ENCODE peak calls at places on chromosomes 11 and 22, in seven cellular contexts. G, F, X, S, V, M and A are unnamed samples. For H3K4me1, the result is how much of the 10 kb centered on the place peaks cover.

GRCh38 chr11:46387456-46387855 is 4.1 kb downstream of the CHRM4 start:
- DNase-seq in G (no peak), F (no peak), X (no peak), S (no peak), V (no peak), M (no peak), A (no peak)

GRCh38 chr11:86442420-86442819 is 67.7 kb downstream of the CCDC81 start:
- DNase-seq in G (no peak), F (no peak), X (no peak), S (no peak), V (peak), M (no peak), A (no peak)

GRCh38 chr11:1487851-1488574 is 1.4 kb upstream of the MOB2 start:
- DNase-seq in G (no peak), F (no peak), X (no peak), S (no peak), V (no peak), M (no peak), A (no peak)

GRCh38 chr11:61919841-61920631 is 2.7 kb upstream of the RAB3IL1 start:
- DNase-seq in G (no peak), F (no peak), X (no peak), S (no peak), V (no peak), M (no peak), A (peak)

GRCh38 chr11:17014321-17014773 is at the start of gene PLEKHA7:
- DNase-seq in G (peak), F (no peak), X (no peak), S (no peak), V (no peak), M (peak), A (no peak)

GRCh38 chr22:23791737-23792645 is 5.2 kb downstream of the SMARCB1 start:
- DNase-seq in G (no peak), F (no peak), X (no peak), S (no peak), V (no peak), M (no peak), A (no peak)

GRCh38 chr22:29073618-29074275 is 912 bp downstream of the KREMEN1 start:
- DNase-seq in G (peak), F (peak), X (no peak), S (no peak), V (peak), M (no peak), A (no peak)

GRCh38 chr11:116211166-116211565 is 561.6 kb downstream of the BUD13 start:
- DNase-seq in G (no peak), F (no peak), X (no peak), S (no peak), V (no peak), M (no peak), A (no peak)

GRCh38 chr11:94776351-94777321 is 8.5 kb downstream of the AMOTL1 start:
- DNase-seq in G (no peak), F (no peak), X (no peak), S (peak), V (peak), M (peak), A (no peak)

GRCh38 chr11:112834277-112834755 is 126.9 kb upstream of the NCAM1 start:
- DNase-seq in G (no peak), F (no peak), X (no peak), S (no peak), V (peak), M (no peak), A (no peak)

GRCh38 chr11:488992-489391 is 18.1 kb downstream of the RNH1 start:
- DNase-seq in G (no peak), F (no peak), X (no peak), S (no peak), V (no peak), M (no peak), A (no peak)

GRCh38 chr11:60875856-60876485 is 8.6 kb downstream of the ZP1 start:
- DNase-seq in G (peak), F (no peak), X (no peak), S (no peak), V (no peak), M (no peak), A (no peak)

GRCh38 chr11:62370743-62371440 is 33.6 kb downstream of the ASRGL1 start:
- DNase-seq in G (peak), F (no peak), X (peak), S (no peak), V (no peak), M (no peak), A (no peak)

GRCh38 chr11:46675288-46675851 is 25.0 kb downstream of the ARHGAP1 start:
- DNase-seq in G (peak), F (peak), X (no peak), S (no peak), V (peak), M (peak), A (no peak)

GRCh38 chr22:19969141-19969928 is 27.7 kb upstream of the TXNRD2 start:
- DNase-seq in G (no peak), F (no peak), X (no peak), S (no peak), V (no peak), M (no peak), A (no peak)

GRCh38 chr11:17603056-17603825 is 56.2 kb downstream of the OTOG start:
- DNase-seq in G (no peak), F (no peak), X (no peak), S (no peak), V (no peak), M (no peak), A (no peak)

GRCh38 chr11:119115484-119116234 is 5.7 kb upstream of the HINFP start:
- DNase-seq in G (no peak), F (no peak), X (no peak), S (no peak), V (no peak), M (no peak), A (no peak)

GRCh38 chr11:35474677-35475076 is 50.7 kb downstream of the PAMR1 start:
- DNase-seq in G (peak), F (no peak), X (no peak), S (no peak), V (no peak), M (no peak), A (no peak)

GRCh38 chr11:36317992-36318391 is 21.9 kb downstream of the PRR5L start:
- DNase-seq in G (no peak), F (no peak), X (no peak), S (no peak), V (no peak), M (peak), A (no peak)

GRCh38 chr22:19169002-19169946 is 9.3 kb downstream of the SLC25A1 start:
- DNase-seq in G (no peak), F (no peak), X (no peak), S (no peak), V (no peak), M (no peak), A (no peak)

GRCh38 chr22:25853902-25854301 is 111.9 kb downstream of the MYO18B start:
- DNase-seq in G (no peak), F (no peak), X (no peak), S (no peak), V (no peak), M (peak), A (no peak)

GRCh38 chr11:66326261-66327111 is 9.6 kb upstream of the CD248 start:
- DNase-seq in G (no peak), F (no peak), X (no peak), S (no peak), V (peak), M (peak), A (peak)

GRCh38 chr11:93869830-93870229 is 19.4 kb upstream of the VSTM5 start:
- DNase-seq in G (no peak), F (no peak), X (no peak), S (no peak), V (no peak), M (no peak), A (no peak)

GRCh38 chr22:22215659-22216449 is 28.7 kb upstream of the VPREB1 start:
- DNase-seq in G (no peak), F (no peak), X (no peak), S (no peak), V (no peak), M (no peak), A (peak)

GRCh38 chr11:60870276-60870675 is 2.9 kb downstream of the ZP1 start:
- DNase-seq in G (peak), F (no peak), X (no peak), S (no peak), V (no peak), M (no peak), A (no peak)

GRCh38 chr11:6405837-6406236 is 13.1 kb downstream of the APBB1 start:
- DNase-seq in G (no peak), F (no peak), X (no peak), S (no peak), V (no peak), M (no peak), A (no peak)

GRCh38 chr11:6406370-6406769 is 12.5 kb downstream of the APBB1 start:
- DNase-seq in G (no peak), F (no peak), X (no peak), S (no peak), V (no peak), M (no peak), A (no peak)

GRCh38 chr11:6405039-6405667 is 13.7 kb downstream of the APBB1 start:
- DNase-seq in G (no peak), F (no peak), X (no peak), S (no peak), V (peak), M (no peak), A (no peak)

GRCh38 chr11:6403539-6403938 is 13.3 kb downstream of the SMPD1 start:
- DNase-seq in G (no peak), F (no peak), X (no peak), S (no peak), V (no peak), M (no peak), A (no peak)

DNA sequence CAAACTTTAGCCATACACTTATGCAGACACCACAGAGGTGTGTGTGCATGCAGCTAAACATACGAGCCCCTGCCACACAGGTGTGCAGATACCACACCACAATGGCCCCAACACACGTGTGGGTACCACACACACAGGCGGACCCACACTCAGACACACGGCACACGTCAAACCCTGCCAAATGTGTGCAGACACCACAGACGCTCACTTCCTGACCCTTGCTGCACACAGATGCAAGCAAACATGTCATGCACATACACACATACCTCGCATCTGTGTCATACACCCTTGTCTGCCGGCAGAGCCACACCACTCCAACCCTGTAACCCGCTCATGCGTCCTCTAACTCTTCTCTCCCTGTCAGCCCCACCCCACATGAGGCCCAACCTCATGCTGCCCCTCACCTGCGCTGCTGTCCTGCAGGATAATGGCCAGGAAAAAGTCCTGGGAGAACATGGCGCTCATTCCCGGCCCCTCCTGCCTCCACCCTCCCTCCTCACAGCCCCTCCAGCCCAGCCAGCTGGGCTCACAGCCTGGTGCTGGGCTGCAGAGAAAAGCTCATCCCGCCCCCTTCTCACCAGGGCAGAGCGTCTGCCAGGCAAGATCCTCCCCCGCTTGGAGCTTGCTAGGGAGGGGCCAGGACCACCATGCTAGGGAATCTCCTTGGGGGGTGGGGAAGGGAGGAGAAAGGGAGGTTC is 14.2 kb downstream of the SMPD1 start:
- DNase-seq in G (no peak), F (no peak), X (no peak), S (no peak), V (peak), M (no peak), A (no peak)
- H3K27ac ChIP-seq in G (peak), F (peak), X (peak), S (no peak), V (no peak), M (no peak), A (no peak)

DNA sequence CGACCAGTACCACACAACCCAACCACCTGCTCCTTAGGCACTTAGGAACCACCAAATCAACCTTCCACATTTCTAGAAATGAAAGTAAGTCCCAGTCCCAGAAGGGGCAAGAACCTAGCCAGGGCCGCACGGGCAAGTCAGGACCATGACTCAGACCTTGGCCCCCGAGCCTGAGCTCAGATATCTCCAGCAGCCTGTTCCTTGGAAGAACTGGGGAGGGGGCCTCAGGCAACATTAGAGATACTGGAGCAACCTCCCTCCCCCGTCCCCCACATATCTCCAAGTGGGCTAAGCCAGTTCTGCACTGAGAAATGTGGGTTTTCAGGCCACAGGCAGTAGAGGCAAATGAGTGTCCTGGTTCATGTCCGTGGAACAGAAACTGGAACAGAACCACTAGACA is 7.7 kb downstream of the ARAP1 start:
- DNase-seq in G (no peak), F (no peak), X (no peak), S (no peak), V (no peak), M (no peak), A (no peak)
- H3K4me1 ChIP-seq in G (under half), F (under half), X (under half), S (under half), V (under half), M (under half), A (under half)

GRCh38 chr11:12264361-12264760 is 113.0 kb upstream of the PARVA start:
- DNase-seq in G (no peak), F (no peak), X (no peak), S (no peak), V (no peak), M (no peak), A (no peak)

GRCh38 chr11:12260731-12261521 is 116.4 kb upstream of the PARVA start:
- DNase-seq in G (no peak), F (no peak), X (no peak), S (no peak), V (no peak), M (no peak), A (no peak)

GRCh38 chr11:12259956-12260355 is 117.4 kb upstream of the PARVA start:
- DNase-seq in G (no peak), F (no peak), X (no peak), S (no peak), V (no peak), M (no peak), A (no peak)

GRCh38 chr11:12261551-12261950 is 115.8 kb upstream of the PARVA start:
- DNase-seq in G (no peak), F (no peak), X (no peak), S (no peak), V (no peak), M (no peak), A (no peak)

GRCh38 chr11:12263141-12263693 is 114.2 kb upstream of the PARVA start:
- DNase-seq in G (no peak), F (no peak), X (no peak), S (no peak), V (peak), M (peak), A (no peak)
- H3K4me3 ChIP-seq in G (no peak), F (no peak), X (no peak), S (no peak), V (no peak), M (no peak), A (no peak)

GRCh38 chr11:27280131-27280530 is 82.9 kb downstream of the CCDC34 start:
- DNase-seq in G (no peak), F (no peak), X (no peak), S (no peak), V (no peak), M (no peak), A (no peak)

GRCh38 chr11:27282806-27283205 is 80.2 kb downstream of the CCDC34 start:
- DNase-seq in G (no peak), F (no peak), X (no peak), S (peak), V (peak), M (no peak), A (peak)

GRCh38 chr11:27281276-27281675 is 81.7 kb downstream of the CCDC34 start:
- DNase-seq in G (no peak), F (no peak), X (no peak), S (no peak), V (peak), M (no peak), A (no peak)

GRCh38 chr11:27282141-27282590 is 80.8 kb downstream of the CCDC34 start:
- DNase-seq in G (no peak), F (peak), X (no peak), S (peak), V (peak), M (no peak), A (peak)

GRCh38 chr11:27281740-27282139 is 81.3 kb downstream of the CCDC34 start:
- DNase-seq in G (no peak), F (no peak), X (no peak), S (no peak), V (no peak), M (no peak), A (no peak)
- H3K27ac ChIP-seq in G (no peak), F (no peak), X (no peak), S (peak), V (peak), M (no peak), A (peak)

DNA sequence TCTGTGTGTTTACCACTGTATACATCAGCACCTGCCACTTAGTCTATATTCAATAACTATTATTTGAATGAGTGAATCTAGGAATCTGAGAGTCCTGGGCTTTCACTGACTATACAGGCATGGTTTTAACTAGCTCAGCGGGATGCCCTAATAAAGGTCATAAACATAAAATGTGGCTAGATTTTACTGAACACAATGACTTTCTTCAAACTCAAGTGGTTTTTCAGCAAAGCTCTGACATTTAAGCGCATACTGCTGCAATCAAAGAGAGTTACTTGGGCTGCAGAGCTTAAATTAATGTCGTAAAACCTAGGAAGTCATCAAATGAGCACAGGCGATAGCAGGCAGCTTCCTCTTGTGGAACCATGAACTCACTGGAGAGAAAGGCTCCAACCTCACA is 6.8 kb downstream of the CSNK2A3 start:
- DNase-seq in G (no peak), F (no peak), X (no peak), S (no peak), V (no peak), M (no peak), A (no peak)
- H3K4me1 ChIP-seq in G (under half), F (under half), X (under half), S (under half), V (under half), M (under half), A (under half)

DNA sequence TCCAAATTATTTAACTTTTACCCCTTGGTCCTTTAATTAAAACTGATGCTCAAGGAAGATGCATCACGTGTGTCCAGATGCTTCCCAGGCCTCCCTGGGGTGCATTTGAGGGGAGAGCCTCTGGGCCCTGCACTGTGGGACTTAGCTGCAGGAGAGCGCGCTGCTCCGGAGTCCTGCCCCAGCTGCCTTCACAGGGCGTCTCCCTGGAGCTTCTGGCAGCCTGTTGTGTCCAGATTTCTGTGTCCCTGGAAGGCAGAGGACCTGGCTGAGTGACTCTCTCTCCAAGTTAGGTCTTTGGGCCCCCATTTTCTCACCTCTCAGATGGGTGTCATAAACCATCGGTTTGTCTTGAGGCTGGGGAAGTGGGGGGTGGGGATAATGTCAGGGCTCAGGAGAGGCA is 3.0 kb downstream of the ARHGAP8 start:
- DNase-seq in G (no peak), F (no peak), X (no peak), S (no peak), V (no peak), M (no peak), A (no peak)
- H3K4me3 ChIP-seq in G (no peak), F (no peak), X (no peak), S (no peak), V (no peak), M (peak), A (no peak)

DNA sequence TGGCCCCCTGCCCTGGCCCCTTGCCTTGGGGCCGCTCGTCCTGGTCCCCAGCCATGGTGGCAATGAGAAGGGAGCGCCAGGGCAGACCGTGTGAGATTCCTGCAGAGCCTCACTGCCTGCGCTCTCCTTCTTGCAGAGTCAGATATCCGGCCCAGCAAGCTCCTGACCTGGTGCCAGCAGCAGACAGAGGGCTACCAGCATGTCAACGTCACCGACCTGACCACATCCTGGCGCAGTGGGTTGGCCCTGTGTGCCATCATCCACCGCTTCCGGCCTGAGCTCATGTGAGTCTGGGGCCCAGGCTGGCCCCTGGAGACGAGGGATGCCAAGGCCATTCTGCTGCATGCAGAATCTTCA is 114.1 kb downstream of the MICAL2 start:
- DNase-seq in G (peak), F (peak), X (peak), S (peak), V (peak), M (peak), A (peak)
- H3K27ac ChIP-seq in G (peak), F (peak), X (peak), S (peak), V (peak), M (peak), A (peak)